ENCODE peak calls at places on chromosomes 7 and 10, in seven cellular contexts. Y is bronchial epithelial cell, S is HCT116, P is spleen, M is adrenal gland, F is uterus, N is transverse colon. Z is an unnamed sample.

GRCh38 chr10:79342295-79342761 is 4.9 kb upstream of the PPIF start:
- DNase-seq in Y (no peak), M (peak; percentile 47), F (no peak), P (no peak), N (no peak), S (no peak), Z (no peak)

GRCh38 chr7:76131872-76132271 is 69.8 kb upstream of the SRRM3 start:
- DNase-seq in Y (no peak), S (no peak), P (no peak), M (no peak), F (no peak), N (no peak), Z (no peak)

GRCh38 chr7:100603697-100604077 is 1.5 kb downstream of the PCOLCE start:
- DNase-seq in Y (no peak), M (no peak), S (no peak), N (no peak), P (no peak), F (no peak), Z (no peak)

GRCh38 chr10:93215312-93215711 is 141.6 kb downstream of the CYP26A1 start:
- DNase-seq in F (no peak), Y (no peak), P (no peak), N (no peak), S (no peak), M (no peak), Z (no peak)

GRCh38 chr7:82312646-82313045 is 130.9 kb downstream of the CACNA2D1 start:
- DNase-seq in M (no peak), P (no peak), S (no peak), Y (no peak), N (no peak), F (no peak), Z (no peak)

GRCh38 chr7:68245688-68246087 is 1249.1 kb downstream of the TYW1 start:
- DNase-seq in P (no peak), M (no peak), N (no peak), F (no peak), Y (no peak), S (no peak), Z (no peak)

GRCh38 chr10:101111547-101111946 is 19.6 kb upstream of the TLX1 start:
- DNase-seq in Y (no peak), N (no peak), S (no peak), F (no peak), P (peak; percentile 51), M (no peak), Z (no peak)

GRCh38 chr7:25615603-25616002 is 387.3 kb upstream of the NPVF start:
- DNase-seq in Y (no peak), F (no peak), P (no peak), M (no peak), N (no peak), S (no peak), Z (peak; percentile 37)

GRCh38 chr7:94391716-94392390 is 2.8 kb upstream of the COL1A2 start:
- DNase-seq in N (no peak), F (peak; percentile 44), S (no peak), P (no peak), Y (no peak), M (no peak), Z (peak; percentile 81)

GRCh38 chr7:19327011-19327410 is 181.8 kb upstream of the FERD3L start:
- DNase-seq in S (no peak), Y (no peak), N (no peak), P (no peak), M (no peak), F (no peak), Z (peak; percentile 64)

GRCh38 chr7:135911091-135911490 is 66.1 kb downstream of the MTPN start:
- DNase-seq in N (no peak), M (no peak), Y (no peak), F (peak; percentile 37), P (no peak), S (no peak), Z (no peak)

GRCh38 chr7:157991761-157992160 is 595.9 kb downstream of the PTPRN2 start:
- DNase-seq in Y (no peak), F (no peak), M (no peak), S (no peak), P (peak; percentile 63), N (no peak), Z (no peak)

GRCh38 chr7:91636129-91636724 is 244.3 kb downstream of the MTERF1 start:
- DNase-seq in F (no peak), N (no peak), S (peak; percentile 32), Y (peak; percentile 35), P (no peak), M (no peak), Z (peak; percentile 19)

GRCh38 chr7:1032536-1033181 is 11.7 kb upstream of the GPR146 start:
- DNase-seq in M (no peak), S (no peak), P (peak; percentile 69), Y (no peak), F (no peak), N (no peak), Z (no peak)

GRCh38 chr7:136635755-136636154 is 232.7 kb upstream of the CHRM2 start:
- DNase-seq in M (no peak), P (no peak), Y (peak; percentile 1), F (no peak), S (no peak), N (no peak), Z (no peak)

GRCh38 chr7:157612664-157613561 is 276.1 kb downstream of the DNAJB6 start:
- DNase-seq in P (peak; percentile 93), N (peak; percentile 43), S (no peak), Y (no peak), M (no peak), F (no peak), Z (peak; percentile 15)

GRCh38 chr10:32357056-32357735 is 10.2 kb upstream of the EPC1 start:
- DNase-seq in P (no peak), Y (no peak), F (no peak), S (no peak), M (no peak), N (no peak), Z (no peak)

GRCh38 chr7:1725199-1725701 is 55.2 kb downstream of the ELFN1 start:
- DNase-seq in P (no peak), Y (peak; percentile 23), S (no peak), M (no peak), N (peak; percentile 18), F (no peak), Z (no peak)

GRCh38 chr7:1056006-1056784 is 11.8 kb downstream of the GPR146 start:
- DNase-seq in N (no peak), S (no peak), P (peak; percentile 84), M (no peak), Y (peak; percentile 44), F (no peak), Z (no peak)

GRCh38 chr7:143434660-143435059 is 8.6 kb upstream of the TAS2R60 start:
- DNase-seq in Y (peak; percentile 92), P (no peak), F (peak; percentile 34), M (no peak), N (peak; percentile 53), S (no peak), Z (no peak)

GRCh38 chr10:4588824-4589223 is 237.2 kb upstream of the AKR1E2 start:
- DNase-seq in S (no peak), P (no peak), N (no peak), F (no peak), M (no peak), Y (no peak), Z (no peak)

GRCh38 chr10:99234067-99234738 is 1.4 kb downstream of the HPSE2 start:
- DNase-seq in N (peak; percentile 50), Y (peak; percentile 13), P (peak; percentile 94), F (peak; percentile 37), M (peak; percentile 57), S (no peak), Z (peak; percentile 14)

GRCh38 chr10:7819126-7819470 is 793 bp downstream of the TAF3 start:
- DNase-seq in M (peak; percentile 72), N (peak; percentile 44), Y (peak; percentile 38), F (no peak), S (no peak), P (no peak), Z (peak; percentile 49)

GRCh38 chr7:70040971-70041766 is 442.9 kb downstream of the AUTS2 start:
- DNase-seq in M (no peak), P (no peak), F (no peak), S (no peak), Y (peak; percentile 21), N (no peak), Z (no peak)

GRCh38 chr7:112669306-112669705 is 120.9 kb downstream of the TMEM168 start:
- DNase-seq in S (no peak), M (no peak), Y (peak; percentile 54), N (no peak), P (no peak), F (no peak), Z (no peak)

GRCh38 chr7:112668561-112668960 is 121.6 kb downstream of the TMEM168 start:
- DNase-seq in M (no peak), S (no peak), P (no peak), N (no peak), Y (no peak), F (no peak), Z (no peak)

DNA sequence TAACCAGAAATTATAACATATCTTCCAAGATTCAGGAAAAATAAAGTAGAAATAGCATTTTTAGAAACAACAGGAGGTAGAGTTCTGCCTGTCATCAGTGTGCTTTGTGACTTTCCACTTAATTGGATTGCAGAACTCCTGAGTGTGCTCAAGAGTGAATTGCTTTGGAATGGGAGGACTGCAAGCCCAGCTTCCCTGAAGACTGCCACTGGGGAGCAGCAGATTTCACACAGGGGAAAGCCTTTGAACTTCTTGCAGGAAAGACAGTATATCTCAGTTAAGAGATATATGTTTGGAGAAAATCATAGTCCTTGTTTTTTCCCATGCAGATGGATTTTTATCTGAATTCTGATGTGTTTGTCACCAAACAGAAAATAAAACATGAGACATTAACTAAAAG is 124.5 kb downstream of the TMEM168 start:
- DNase-seq in Y (peak; percentile 38), N (peak; percentile 59), M (no peak), S (no peak), F (no peak), P (no peak), Z (no peak)
- TF ChIP-seq CTCF in Y (peak; percentile 32), N (peak; percentile 42), M (no peak), S (peak; percentile 17), F (no peak), P (no peak), Z (peak; percentile 67)

GRCh38 chr10:6464862-6465430 is 115.1 kb downstream of the PRKCQ start:
- DNase-seq in M (no peak), Y (no peak), N (peak; percentile 18), F (no peak), S (no peak), P (no peak), Z (no peak)
- H3K36me3 ChIP-seq in M (no peaks in the 10 kb centered on the region), Y (no peaks in the 10 kb centered on the region), N (no peaks in the 10 kb centered on the region), F (no peaks in the 10 kb centered on the region), S (no peaks in the 10 kb centered on the region), P (peaks cover 30% of the 10 kb centered on the region), Z (no peaks in the 10 kb centered on the region)

DNA sequence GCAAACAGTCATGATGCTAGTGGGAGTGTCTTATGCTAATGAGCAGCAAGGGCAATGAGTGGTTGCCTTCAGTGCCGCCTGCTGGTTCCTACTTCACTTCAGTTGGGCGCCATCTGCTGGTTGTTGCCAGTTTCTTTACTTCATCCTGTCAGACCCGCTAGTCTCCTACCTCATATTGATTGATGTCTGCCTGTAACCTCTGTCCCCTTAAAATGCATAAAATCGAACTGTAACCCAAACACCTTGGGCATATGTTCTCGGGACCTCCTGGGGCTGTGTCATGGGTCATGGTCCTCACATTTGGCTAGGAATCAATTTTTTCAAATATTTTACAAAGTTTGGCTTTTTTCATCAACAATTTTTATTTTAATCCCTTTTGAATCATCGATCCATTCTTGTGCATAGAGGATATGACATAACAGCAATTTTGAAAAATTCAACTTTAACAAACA is 62.8 kb upstream of the C7orf33 start:
- DNase-seq in F (peak; percentile 36), M (peak; percentile 94), Y (peak; percentile 85), N (peak; percentile 88), S (peak; percentile 88), P (peak; percentile 87), Z (peak; percentile 92)
- TF ChIP-seq CTCF in F (peak; percentile 36), M (peak; percentile 65), Y (peak; percentile 89), N (peak; percentile 85), S (peak; percentile 94), P (peak; percentile 41), Z (peak; percentile 83)

GRCh38 chr10:43172645-43173044 is 34.4 kb downstream of the CSGALNACT2 start:
- DNase-seq in N (no peak), S (no peak), F (no peak), Y (no peak), M (no peak), P (no peak), Z (no peak)
- H3K36me3 ChIP-seq in N (peaks cover 15% of the 10 kb centered on the region), S (no peaks in the 10 kb centered on the region), F (no peaks in the 10 kb centered on the region), Y (peaks cover 4% of the 10 kb centered on the region), M (no peaks in the 10 kb centered on the region), P (peaks cover 98% of the 10 kb centered on the region), Z (peaks cover 40% of the 10 kb centered on the region)